ENCODE peak calls at places on chromosome 17, in five cellular contexts. L is gastrocnemius medialis; C is uterus; S is CD8-positive, alpha-beta T cell; T is BE2C. J is an unnamed sample.

GRCh38 chr17:29622337-29623282 is at the start of gene CORO6:
- DNase-seq in L (peak), C (no peak), S (peak), T (peak), J (peak)

GRCh38 chr17:49729074-49729473 is 21.3 kb upstream of the SLC35B1 start:
- DNase-seq in L (no peak), C (no peak), S (no peak), T (no peak), J (no peak)

GRCh38 chr17:15279011-15279477 is 13.9 kb upstream of the PMP22 start:
- DNase-seq in L (no peak), C (no peak), S (no peak), T (no peak), J (peak)

GRCh38 chr17:83174859-83175550 is 95.6 kb downstream of the METRNL start:
- DNase-seq in L (no peak), C (no peak), S (no peak), T (no peak), J (no peak)

GRCh38 chr17:40339068-40339699 is 25.4 kb downstream of the GJD3 start:
- DNase-seq in L (peak), C (no peak), S (no peak), T (no peak), J (no peak)

GRCh38 chr17:45940826-45941225 is 46.5 kb downstream of the MAPT start:
- DNase-seq in L (peak), C (peak), S (no peak), T (no peak), J (no peak)

GRCh38 chr17:77375526-77375916 is 234.8 kb downstream of the SEC14L1 start:
- DNase-seq in L (no peak), C (no peak), S (no peak), T (no peak), J (no peak)

GRCh38 chr17:35864853-35865252 is 3.8 kb downstream of the HEATR9 start:
- DNase-seq in L (no peak), C (no peak), S (no peak), T (no peak), J (no peak)

GRCh38 chr17:7440823-7441174 is 1.5 kb downstream of the FGF11 start:
- DNase-seq in L (peak), C (peak), S (no peak), T (peak), J (peak)

GRCh38 chr17:43217614-43218087 is 6.0 kb downstream of the TMEM106A start:
- DNase-seq in L (no peak), C (no peak), S (no peak), T (no peak), J (no peak)

GRCh38 chr17:9519873-9520272 is 55.7 kb downstream of the STX8 start:
- DNase-seq in L (no peak), C (no peak), S (no peak), T (no peak), J (no peak)

GRCh38 chr17:73231363-73231762 is 30.3 kb downstream of the CPSF4L start:
- DNase-seq in L (no peak), C (no peak), S (no peak), T (no peak), J (no peak)

GRCh38 chr17:1764274-1764673 is 2.4 kb downstream of the SERPINF1 start:
- DNase-seq in L (peak), C (peak), S (peak), T (peak), J (peak)

GRCh38 chr17:28413804-28414203 is 7.8 kb upstream of the SLC46A1 start:
- DNase-seq in L (no peak), C (no peak), S (no peak), T (no peak), J (no peak)
- TF ChIP-seq CTCF in L (no peak), C (no peak), S (no peak), T (no peak), J (no peak)

GRCh38 chr17:38353668-38354067 is 2.0 kb downstream of the SOCS7 start:
- DNase-seq in L (no peak), C (no peak), S (no peak), T (no peak), J (no peak)
- H3K4me3 ChIP-seq in L (peak), C (peak), S (no peak), T (peak), J (no peak)

GRCh38 chr17:80889897-80890550 is 101.6 kb upstream of the CHMP6 start:
- DNase-seq in L (no peak), C (no peak), S (no peak), T (no peak), J (no peak)

GRCh38 chr17:80892019-80892855 is 99.4 kb upstream of the CHMP6 start:
- DNase-seq in L (peak), C (no peak), S (peak), T (peak), J (peak)

GRCh38 chr17:80892900-80893603 is 98.6 kb upstream of the CHMP6 start:
- DNase-seq in L (peak), C (no peak), S (no peak), T (peak), J (peak)

GRCh38 chr17:80890551-80890930 is 101.1 kb upstream of the CHMP6 start:
- DNase-seq in L (peak), C (no peak), S (no peak), T (no peak), J (no peak)

GRCh38 chr17:80891096-80892018 is 100.3 kb upstream of the CHMP6 start:
- DNase-seq in L (peak), C (no peak), S (peak), T (peak), J (peak)
- TF ChIP-seq CTCF in L (no peak), C (no peak), S (no peak), T (no peak), J (peak)

GRCh38 chr17:16987830-16988601 is 16.1 kb upstream of the TNFRSF13B start:
- DNase-seq in L (peak), C (peak), S (peak), T (peak), J (peak)

GRCh38 chr17:16986391-16986790 is 14.5 kb upstream of the TNFRSF13B start:
- DNase-seq in L (no peak), C (no peak), S (no peak), T (no peak), J (peak)

GRCh38 chr17:16989230-16989952 is 17.5 kb upstream of the TNFRSF13B start:
- DNase-seq in L (no peak), C (no peak), S (no peak), T (no peak), J (no peak)

GRCh38 chr17:16988749-16989229 is 16.9 kb upstream of the TNFRSF13B start:
- DNase-seq in L (no peak), C (no peak), S (no peak), T (no peak), J (no peak)

DNA sequence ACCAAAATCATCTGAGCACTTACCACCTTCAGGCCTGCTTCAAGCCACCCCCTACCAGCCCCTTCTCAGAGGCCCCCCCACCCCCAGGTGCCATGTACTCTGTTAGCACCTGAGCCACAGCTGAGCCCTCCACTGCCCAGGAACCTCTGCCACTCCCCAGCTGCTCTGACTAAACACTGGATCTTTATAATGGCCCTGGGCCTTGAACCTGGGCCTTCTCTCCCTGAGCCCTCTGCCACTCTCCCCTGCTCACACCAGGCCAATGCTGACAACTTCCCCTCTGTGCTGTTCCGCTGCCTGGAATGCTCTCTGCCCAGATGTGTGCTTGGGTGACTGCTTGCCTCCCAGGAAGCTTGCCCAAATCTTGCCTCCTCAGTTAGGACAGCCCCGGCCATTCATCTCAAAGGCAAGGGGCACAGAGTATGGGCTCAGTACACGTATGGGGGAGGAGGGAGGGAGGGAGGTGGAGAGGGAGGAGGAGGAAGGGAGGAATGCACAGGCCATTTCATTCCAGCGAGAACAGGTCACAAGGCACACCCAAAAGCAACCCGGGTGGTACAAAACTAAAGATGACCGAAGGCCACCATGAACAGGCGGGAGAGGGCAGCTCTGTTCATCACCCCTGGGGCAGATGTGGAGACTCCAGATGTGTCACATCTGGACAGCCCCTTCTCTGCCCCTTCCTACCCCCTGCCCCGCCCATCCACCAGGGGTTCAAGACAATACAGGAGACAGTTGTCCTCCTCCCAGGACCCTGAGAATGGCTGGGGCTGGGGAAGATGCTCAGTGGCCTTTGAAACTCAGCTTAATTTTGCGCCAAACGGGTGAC is 15.3 kb upstream of the TNFRSF13B start:
- DNase-seq in L (no peak), C (no peak), S (no peak), T (no peak), J (no peak)
- H3K4me3 ChIP-seq in L (no peak), C (no peak), S (no peak), T (no peak), J (no peak)

DNA sequence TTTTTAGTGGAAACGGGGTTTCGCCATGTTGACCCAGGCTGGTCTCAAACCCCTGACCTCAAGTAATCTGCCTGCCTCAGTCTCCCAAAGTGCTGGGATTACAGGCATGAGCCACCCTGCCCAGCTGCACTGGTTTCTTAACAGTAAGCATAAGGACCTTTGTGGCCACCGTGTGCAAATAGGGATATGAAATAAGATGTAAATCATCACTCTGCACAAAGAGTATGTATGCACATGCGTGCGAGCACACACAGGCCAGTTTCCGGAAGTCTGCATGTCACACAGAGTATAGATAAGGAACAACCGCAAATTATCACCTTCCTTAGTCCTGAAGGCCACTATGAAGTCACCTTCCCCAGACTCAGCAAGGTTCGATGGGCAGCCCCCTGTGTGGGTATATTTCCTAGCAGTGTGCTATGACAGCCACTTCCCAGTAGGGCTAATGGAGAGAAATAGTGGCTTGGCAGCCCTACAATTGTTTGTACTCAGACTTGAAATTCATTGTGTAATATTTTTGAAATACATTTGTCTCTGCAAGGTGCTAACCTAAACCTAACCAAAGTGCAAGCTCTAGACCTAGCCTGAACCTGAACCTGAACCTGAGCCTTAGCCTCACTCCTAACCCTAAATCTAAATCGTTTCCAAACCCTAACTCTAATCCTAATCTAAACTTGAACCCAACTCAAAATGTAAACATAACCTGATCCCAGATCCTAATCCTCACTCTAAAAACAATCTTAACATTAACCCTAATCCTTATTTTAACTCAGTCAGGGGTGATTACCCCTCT is 48.4 kb upstream of the SKAP1 start:
- DNase-seq in L (no peak), C (no peak), S (peak), T (no peak), J (no peak)
- TF ChIP-seq CTCF in L (no peak), C (no peak), S (no peak), T (no peak), J (peak)

GRCh38 chr17:79939755-79940154 is 95.9 kb downstream of the TBC1D16 start:
- DNase-seq in L (no peak), C (no peak), S (no peak), T (no peak), J (no peak)
- H3K4me3 ChIP-seq in L (no peak), C (no peak), S (no peak), T (no peak), J (no peak)

J was measured in epithelial cell of esophagus.